ENCODE peak calls at places on chromosomes 4 and X, in five cellular contexts. K is OCI-LY7, H is body of pancreas, P is transverse colon, B is HCT116. F is an unnamed sample.
A peak's percentile ranks its signal among the peaks of the same experiment; 100 is the strongest.

GRCh38 chrX:9847071-9847470 is 60.8 kb downstream of the SHROOM2 start:
- DNase-seq in K (no peak), H (no peak), P (no peak), B (no peak), F (no peak)

GRCh38 chr4:84878090-84878489 is 88.4 kb downstream of the WDFY3 start:
- DNase-seq in K (no peak), H (no peak), P (no peak), B (no peak), F (no peak)

GRCh38 chr4:98113005-98113404 is 30.3 kb downstream of the STPG2 start:
- DNase-seq in K (peak; percentile 4), H (no peak), P (no peak), B (peak; percentile 6), F (no peak)

GRCh38 chr4:52926575-52926974 is 64.5 kb downstream of the RASL11B start:
- DNase-seq in K (no peak), H (no peak), P (no peak), B (no peak), F (no peak)

GRCh38 chr4:125317526-125317880 is 2.7 kb downstream of the FAT4 start:
- DNase-seq in K (no peak), H (peak; percentile 15), P (peak; percentile 21), B (no peak), F (peak; percentile 81)

GRCh38 chr4:173919196-173919595 is 364.3 kb downstream of the FBXO8 start:
- DNase-seq in K (no peak), H (no peak), P (no peak), B (no peak), F (no peak)

GRCh38 chrX:150529587-150529986 is 38.8 kb upstream of the MTM1 start:
- DNase-seq in K (no peak), H (no peak), P (no peak), B (no peak), F (no peak)

GRCh38 chr4:76947369-76947768 is 2.2 kb upstream of the SEPTIN11 start:
- DNase-seq in K (no peak), H (peak; percentile 47), P (no peak), B (no peak), F (no peak)

GRCh38 chr4:113003841-113004240 is 45.6 kb upstream of the ANK2 start:
- DNase-seq in K (no peak), H (no peak), P (no peak), B (no peak), F (no peak)

GRCh38 chrX:153922932-153923857 is 2.9 kb downstream of the ARHGAP4 start:
- DNase-seq in K (no peak), H (peak; percentile 92), P (peak; percentile 72), B (no peak), F (peak; percentile 85)
- H3K4me3 ChIP-seq in K (no peak overlapping the region), H (no peak overlapping the region), P (no peak overlapping the region), B (no peak overlapping the region), F (no peak overlapping the region)

GRCh38 chrX:23634181-23634580 is 33.1 kb upstream of the PRDX4 start:
- DNase-seq in K (no peak), H (no peak), P (no peak), B (no peak), F (no peak)
- TF ChIP-seq CTCF in K (peak; percentile 48), H (peak; percentile 24), P (no peak), B (peak; percentile 3), F (no peak)

GRCh38 chr4:116016201-116016600 is 902.8 kb upstream of the NDST4 start:
- DNase-seq in K (no peak), H (peak; percentile 86), P (no peak), B (peak; percentile 18), F (no peak)
- H3K9me3 ChIP-seq in K (peaks cover 18% of the 10 kb centered on the region), H (no peaks in the 10 kb centered on the region), P (peaks cover 22% of the 10 kb centered on the region), B (peaks cover 10% of the 10 kb centered on the region), F (peaks cover 3% of the 10 kb centered on the region)

GRCh38 chr4:153468587-153468986 is 2.4 kb downstream of the TMEM131L start:
- DNase-seq in K (peak; percentile 94), H (no peak), P (no peak), B (no peak), F (no peak)
- H3K4me3 ChIP-seq in K (peak overlapping the region; percentile 87), H (no peak overlapping the region), P (no peak overlapping the region), B (no peak overlapping the region), F (peak overlapping the region; percentile 16)

DNA sequence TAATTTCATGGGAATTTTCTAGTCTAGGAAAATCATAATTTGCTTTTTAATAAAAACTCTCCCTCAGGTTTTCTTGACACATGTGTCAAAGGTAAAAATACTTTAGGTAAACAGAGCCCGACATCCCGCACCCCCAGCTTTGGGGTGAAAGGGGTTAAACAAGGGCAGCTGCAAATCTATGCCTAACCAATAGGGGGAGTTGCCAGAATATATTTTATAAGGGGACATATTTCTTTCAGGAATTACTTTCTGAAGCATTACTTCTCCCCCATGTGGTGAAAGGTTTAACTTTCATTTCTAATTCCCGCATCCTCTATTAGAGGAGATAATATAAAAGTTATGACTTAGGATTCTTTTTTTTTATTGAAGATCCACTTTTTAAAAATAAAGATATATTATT is 53.9 kb upstream of the HEPH start:
- DNase-seq in K (peak; percentile 62), H (no peak), P (peak; percentile 8), B (peak; percentile 3), F (no peak)
- TF ChIP-seq CTCF in K (peak; percentile 83), H (no peak), P (peak; percentile 60), B (peak; percentile 54), F (no peak)

GRCh38 chrX:149510386-149510785 is 5.3 kb upstream of the IDS start:
- DNase-seq in K (no peak), H (no peak), P (no peak), B (no peak), F (no peak)

GRCh38 chrX:149505671-149506070 is 565 bp upstream of the IDS start:
- DNase-seq in K (no peak), H (no peak), P (no peak), B (no peak), F (no peak)

GRCh38 chrX:149506349-149506748 is 1.2 kb upstream of the IDS start:
- DNase-seq in K (no peak), H (no peak), P (no peak), B (no peak), F (no peak)

GRCh38 chrX:149511081-149511480 is 6.0 kb upstream of the IDS start:
- DNase-seq in K (no peak), H (no peak), P (no peak), B (peak; percentile 71), F (no peak)

GRCh38 chrX:149508467-149508866 is 3.4 kb upstream of the IDS start:
- DNase-seq in K (no peak), H (no peak), P (no peak), B (no peak), F (no peak)
- H3K9me3 ChIP-seq in K (no peaks in the 10 kb centered on the region), H (no peaks in the 10 kb centered on the region), P (no peaks in the 10 kb centered on the region), B (no peaks in the 10 kb centered on the region), F (no peaks in the 10 kb centered on the region)